ENCODE peak calls at places on chromosomes 7 and 10, in seven cellular contexts. F is mesendoderm, R is sigmoid colon, N is pancreas, U is NT2/D1, H is stomach, L is ovary. D is an unnamed sample.

GRCh38 chr7:99928994-99929729 is at the start of gene GJC3:
- DNase-seq in F (peak; percentile 88), R (peak; percentile 71), N (peak; percentile 18), U (no peak), H (peak; percentile 48), L (no peak), D (peak; percentile 23)

GRCh38 chr10:25175527-25176420 is 973 bp downstream of the GPR158 start:
- DNase-seq in F (peak; percentile 64), R (no peak), N (peak; percentile 15), U (no peak), H (no peak), L (no peak), D (no peak)

GRCh38 chr7:68243128-68243527 is 1246.5 kb downstream of the TYW1 start:
- DNase-seq in F (no peak), R (no peak), N (no peak), U (no peak), H (no peak), L (no peak), D (no peak)

GRCh38 chr10:91088300-91089140 is 131.9 kb upstream of the PCGF5 start:
- DNase-seq in F (peak; percentile 49), R (no peak), N (no peak), U (no peak), H (no peak), L (no peak), D (no peak)

GRCh38 chr7:111408726-111409125 is 153.6 kb downstream of the IMMP2L start:
- DNase-seq in F (no peak), R (no peak), N (no peak), U (no peak), H (no peak), L (no peak), D (no peak)

GRCh38 chr10:31036209-31036608 is 4.5 kb upstream of the ZNF438 start:
- DNase-seq in F (peak; percentile 97), R (no peak), N (no peak), U (peak; percentile 87), H (no peak), L (no peak), D (no peak)

GRCh38 chr10:71685554-71686202 is 33.9 kb downstream of the C10orf105 start:
- DNase-seq in F (no peak), R (no peak), N (no peak), U (no peak), H (no peak), L (no peak), D (no peak)

GRCh38 chr10:75617485-75618155 is 186.2 kb downstream of the LRMDA start:
- DNase-seq in F (no peak), R (peak; percentile 90), N (no peak), U (no peak), H (no peak), L (no peak), D (no peak)

GRCh38 chr10:104028146-104028545 is 57.5 kb downstream of the COL17A1 start:
- DNase-seq in F (peak; percentile 69), R (no peak), N (no peak), U (no peak), H (no peak), L (no peak), D (peak; percentile 4)

GRCh38 chr7:78345979-78346378 is 547.4 kb downstream of the PHTF2 start:
- DNase-seq in F (no peak), R (no peak), N (peak; percentile 18), U (no peak), H (peak; percentile 61), L (no peak), D (no peak)

GRCh38 chr10:90635111-90635798 is 222.6 kb downstream of the HTR7 start:
- DNase-seq in F (no peak), R (no peak), N (no peak), U (no peak), H (no peak), L (no peak), D (no peak)

GRCh38 chr10:32308027-32308603 is 38.8 kb downstream of the EPC1 start:
- DNase-seq in F (no peak), R (no peak), N (no peak), U (no peak), H (no peak), L (no peak), D (no peak)

GRCh38 chr7:106781007-106781406 is 84.1 kb upstream of the PIK3CG start:
- DNase-seq in F (peak; percentile 7), R (no peak), N (no peak), U (no peak), H (no peak), L (no peak), D (no peak)
- H3K36me3 ChIP-seq in F (no peaks in the 10 kb centered on the region), R (no peaks in the 10 kb centered on the region), N (no peaks in the 10 kb centered on the region), U (no peaks in the 10 kb centered on the region), H (no peaks in the 10 kb centered on the region), L (no peaks in the 10 kb centered on the region), D (no peaks in the 10 kb centered on the region)

GRCh38 chr10:14855453-14855852 is 17.3 kb downstream of the HSPA14 start:
- DNase-seq in F (no peak), R (no peak), N (no peak), U (no peak), H (no peak), L (no peak), D (no peak)
- H3K36me3 ChIP-seq in F (no peaks in the 10 kb centered on the region), R (no peaks in the 10 kb centered on the region), N (no peaks in the 10 kb centered on the region), U (peaks cover 48% of the 10 kb centered on the region), H (peaks cover 61% of the 10 kb centered on the region), L (no peaks in the 10 kb centered on the region), D (no peaks in the 10 kb centered on the region)

GRCh38 chr10:67917169-67917568 is 32.7 kb downstream of the SIRT1 start:
- DNase-seq in F (no peak), R (no peak), N (no peak), U (no peak), H (no peak), L (no peak), D (no peak)
- H3K36me3 ChIP-seq in F (peaks cover 9% of the 10 kb centered on the region), R (peaks cover 8% of the 10 kb centered on the region), N (peaks cover 28% of the 10 kb centered on the region), U (peaks cover 45% of the 10 kb centered on the region), H (peaks cover 78% of the 10 kb centered on the region), L (no peaks in the 10 kb centered on the region), D (peaks cover 74% of the 10 kb centered on the region)

GRCh38 chr7:139092090-139092796 is 17.3 kb downstream of the ZC3HAV1 start:
- DNase-seq in F (peak; percentile 83), R (no peak), N (no peak), U (no peak), H (no peak), L (no peak), D (no peak)

GRCh38 chr7:139091677-139091996 is 17.9 kb downstream of the ZC3HAV1 start:
- DNase-seq in F (peak; percentile 37), R (no peak), N (no peak), U (no peak), H (no peak), L (no peak), D (no peak)

GRCh38 chr7:139094030-139094429 is 15.5 kb downstream of the ZC3HAV1 start:
- DNase-seq in F (no peak), R (no peak), N (no peak), U (no peak), H (no peak), L (no peak), D (no peak)

GRCh38 chr7:139095194-139095659 is 14.3 kb downstream of the ZC3HAV1 start:
- DNase-seq in F (peak; percentile 62), R (no peak), N (no peak), U (no peak), H (no peak), L (no peak), D (no peak)

GRCh38 chr7:139094596-139094995 is 14.9 kb downstream of the ZC3HAV1 start:
- DNase-seq in F (peak; percentile 23), R (no peak), N (no peak), U (no peak), H (no peak), L (no peak), D (no peak)
- H3K36me3 ChIP-seq in F (no peaks in the 10 kb centered on the region), R (no peaks in the 10 kb centered on the region), N (no peaks in the 10 kb centered on the region), U (no peaks in the 10 kb centered on the region), H (peaks cover 14% of the 10 kb centered on the region), L (no peaks in the 10 kb centered on the region), D (peaks cover 7% of the 10 kb centered on the region)

GRCh38 chr10:79165068-79165467 is 96.3 kb downstream of the ZMIZ1 start:
- DNase-seq in F (no peak), R (no peak), N (no peak), U (no peak), H (no peak), L (no peak), D (no peak)
- H3K36me3 ChIP-seq in F (no peaks in the 10 kb centered on the region), R (no peaks in the 10 kb centered on the region), N (peaks cover 16% of the 10 kb centered on the region), U (peaks cover 83% of the 10 kb centered on the region), H (peaks cover 66% of the 10 kb centered on the region), L (no peaks in the 10 kb centered on the region), D (no peaks in the 10 kb centered on the region)

GRCh38 chr10:73364964-73365363 is 6.3 kb upstream of the CFAP70 start:
- DNase-seq in F (no peak), R (no peak), N (no peak), U (no peak), H (no peak), L (no peak), D (no peak)
- H3K36me3 ChIP-seq in F (no peaks in the 10 kb centered on the region), R (no peaks in the 10 kb centered on the region), N (peaks cover 25% of the 10 kb centered on the region), U (peaks cover 12% of the 10 kb centered on the region), H (peaks cover 53% of the 10 kb centered on the region), L (no peaks in the 10 kb centered on the region), D (no peaks in the 10 kb centered on the region)

D was measured in tibial nerve.